ENCODE peak calls at places on chromosomes 5 and 9, in eight cellular contexts. X is DMS79 treated with DMSO at 0.1 percent for 48 hours; A is AG10803; F is activated T-helper 9 cell treated with anti-CD3 and anti-CD28 coated beads, Interleukin-2, amount 50 U/mL, for 16 hours; Y is GDM1; E is hypothalamus; Q is activated T-helper 1 cell treated with anti-CD3 and anti-CD28 coated beads, Interleukin-2, amount 50 U/mL, for 16 hours; Z is GM20000. B is an unnamed sample.

GRCh38 chr9:10260501-10260900 is 352.3 kb downstream of the PTPRD start:
- DNase-seq in Z (no peak), Y (no peak), Q (no peak), E (no peak), X (no peak), F (no peak), A (no peak), B (no peak)

GRCh38 chr5:1431021-1431811 is 14.0 kb downstream of the SLC6A3 start:
- DNase-seq in Y (no peak), Q (no peak), A (no peak), E (no peak), F (no peak), Z (no peak), X (no peak), B (no peak)

GRCh38 chr5:158758666-158759065 is 341.1 kb downstream of the EBF1 start:
- DNase-seq in Z (no peak), X (no peak), Y (no peak), Q (no peak), E (no peak), F (no peak), A (peak), B (no peak)

GRCh38 chr5:136814621-136815378 is 449.5 kb upstream of the TRPC7 start:
- DNase-seq in Y (no peak), F (no peak), Z (no peak), X (no peak), E (no peak), A (peak), Q (no peak), B (no peak)

GRCh38 chr5:40672440-40672839 is 7.3 kb upstream of the PTGER4 start:
- DNase-seq in Y (peak), F (no peak), Z (no peak), X (no peak), A (no peak), E (no peak), Q (no peak), B (no peak)

GRCh38 chr5:39114155-39114554 is 40.0 kb upstream of the RICTOR start:
- DNase-seq in Q (no peak), A (no peak), E (no peak), F (no peak), Y (no peak), Z (no peak), X (no peak), B (no peak)

GRCh38 chr9:137368431-137369110 is 54.4 kb downstream of the EXD3 start:
- DNase-seq in F (no peak), Y (no peak), A (no peak), E (no peak), X (no peak), Q (no peak), Z (no peak), B (no peak)

GRCh38 chr5:122300374-122300773 is 11.7 kb upstream of the SNCAIP start:
- DNase-seq in E (no peak), Z (no peak), Q (no peak), X (no peak), A (no peak), F (no peak), Y (no peak), B (no peak)

GRCh38 chr9:135015096-135015495 is 72.4 kb upstream of the OLFM1 start:
- DNase-seq in E (no peak), F (no peak), Z (no peak), X (no peak), A (no peak), Q (no peak), Y (no peak), B (no peak)